ENCODE peak calls at places on chromosomes 11 and 22, in eight cellular contexts. O is colonic mucosa, Y is upper lobe of right lung, C is mesenchymal stem cell, A is hepatocyte, W is ovary, F is IMR-90, X is neural progenitor cell. E is an unnamed sample.

GRCh38 chr11:68843703-68844312 is 2.1 kb upstream of the CPT1A start:
- DNase-seq in O (peak; percentile 94), Y (peak; percentile 94), C (peak; percentile 47), A (peak; percentile 84), W (peak; percentile 56), F (no peak), X (peak; percentile 57), E (peak; percentile 62)

GRCh38 chr11:61332266-61332822 is 561 bp downstream of the DDB1 start:
- DNase-seq in O (no peak), Y (no peak), C (peak; percentile 71), A (peak; percentile 32), W (no peak), F (peak; percentile 36), X (peak; percentile 47), E (no peak)

GRCh38 chr11:107824668-107825369 is 33.8 kb downstream of the SLC35F2 start:
- DNase-seq in O (no peak), Y (no peak), C (no peak), A (no peak), W (no peak), F (peak; percentile 38), X (no peak), E (no peak)

GRCh38 chr22:19579880-19580279 is 55.7 kb upstream of the CLDN5 start:
- DNase-seq in O (no peak), Y (no peak), C (no peak), A (no peak), W (no peak), F (no peak), X (no peak), E (peak; percentile 62)

GRCh38 chr22:22666307-22667091 is 22.1 kb downstream of the GGTLC2 start:
- DNase-seq in O (peak; percentile 27), Y (no peak), C (no peak), A (peak; percentile 74), W (no peak), F (peak; percentile 46), X (peak; percentile 70), E (no peak)

GRCh38 chr11:93694586-93694985 is 33.1 kb downstream of the CEP295 start:
- DNase-seq in O (no peak), Y (no peak), C (no peak), A (no peak), W (no peak), F (no peak), X (no peak), E (no peak)

GRCh38 chr11:37076866-37077265 is 478.8 kb upstream of the RAG2 start:
- DNase-seq in O (no peak), Y (no peak), C (peak; percentile 30), A (peak; percentile 6), W (no peak), F (no peak), X (no peak), E (no peak)

GRCh38 chr22:45340323-45340722 is 30.6 kb downstream of the FAM118A start:
- DNase-seq in O (no peak), Y (no peak), C (no peak), A (no peak), W (no peak), F (no peak), X (no peak), E (no peak)

GRCh38 chr11:120894207-120894989 is 129.5 kb upstream of the TBCEL start:
- DNase-seq in O (no peak), Y (no peak), C (no peak), A (no peak), W (no peak), F (no peak), X (no peak), E (no peak)

GRCh38 chr11:128716231-128716630 is 22.4 kb downstream of the FLI1 start:
- DNase-seq in O (no peak), Y (no peak), C (peak; percentile 73), A (peak; percentile 38), W (no peak), F (no peak), X (no peak), E (no peak)

GRCh38 chr11:119773016-119773415 is 44.0 kb upstream of the NECTIN1 start:
- DNase-seq in O (no peak), Y (peak; percentile 7), C (no peak), A (no peak), W (no peak), F (no peak), X (no peak), E (no peak)

GRCh38 chr11:1774886-1775285 is 11.2 kb upstream of the CTSD start:
- DNase-seq in O (no peak), Y (no peak), C (no peak), A (no peak), W (no peak), F (no peak), X (no peak), E (no peak)

GRCh38 chr11:75689861-75690641 is 21.2 kb upstream of the MAP6 start:
- DNase-seq in O (no peak), Y (no peak), C (no peak), A (no peak), W (no peak), F (no peak), X (no peak), E (no peak)

GRCh38 chr11:78099671-78100070 is 20.0 kb upstream of the NDUFC2 start:
- DNase-seq in O (no peak), Y (no peak), C (no peak), A (no peak), W (no peak), F (no peak), X (no peak), E (no peak)

GRCh38 chr11:76209956-76210885 is 3.9 kb upstream of the WNT11 start:
- DNase-seq in O (peak; percentile 69), Y (peak; percentile 82), C (peak; percentile 69), A (peak; percentile 86), W (peak; percentile 79), F (peak; percentile 74), X (peak; percentile 81), E (peak; percentile 71)

GRCh38 chr11:120840661-120841060 is 183.2 kb upstream of the TBCEL start:
- DNase-seq in O (no peak), Y (no peak), C (no peak), A (no peak), W (no peak), F (no peak), X (no peak), E (no peak)

GRCh38 chr11:118074785-118075184 is 2.1 kb upstream of the TMPRSS4 start:
- DNase-seq in O (peak; percentile 68), Y (no peak), C (no peak), A (no peak), W (no peak), F (no peak), X (no peak), E (no peak)

GRCh38 chr11:96035031-96035743 is 111.3 kb upstream of the MTMR2 start:
- DNase-seq in O (no peak), Y (no peak), C (peak; percentile 64), A (no peak), W (no peak), F (no peak), X (no peak), E (no peak)

GRCh38 chr22:43262990-43263644 is 76.2 kb upstream of the TTLL12 start:
- DNase-seq in O (no peak), Y (no peak), C (peak; percentile 74), A (peak; percentile 31), W (peak; percentile 61), F (no peak), X (no peak), E (no peak)

DNA sequence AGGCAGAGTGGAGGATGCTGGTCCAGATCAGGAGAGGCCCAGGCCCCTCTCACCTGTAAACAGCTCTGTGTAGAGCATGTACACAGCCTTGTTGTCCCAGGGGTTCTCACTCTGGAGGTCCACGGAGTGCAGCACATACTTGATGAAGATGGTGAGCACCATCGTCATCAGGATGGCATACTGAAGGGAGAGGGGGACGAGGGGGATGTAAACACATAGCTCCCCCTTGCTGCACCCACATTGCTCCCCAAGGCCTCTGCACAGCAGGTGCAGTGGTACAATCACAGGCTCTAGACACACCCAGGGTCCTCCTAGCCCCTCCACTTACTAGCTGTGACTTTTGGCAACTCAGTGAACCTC is 2.9 kb downstream of the SYVN1 start:
- DNase-seq in O (no peak), Y (no peak), C (no peak), A (no peak), W (no peak), F (no peak), X (no peak), E (peak; percentile 4)
- H3K4me3 ChIP-seq in O (no peak overlapping the region), Y (no peak overlapping the region), C (no peak overlapping the region), A (no peak overlapping the region), W (no peak overlapping the region), F (no peak overlapping the region), X (no peak overlapping the region), E (no peak overlapping the region)

GRCh38 chr11:65391007-65391406 is 4.6 kb downstream of the FRMD8 start:
- DNase-seq in O (no peak), Y (no peak), C (peak; percentile 67), A (no peak), W (no peak), F (peak; percentile 37), X (peak; percentile 42), E (no peak)
- H3K27ac ChIP-seq in O (peak overlapping the region; percentile 22), Y (peak overlapping the region; percentile 67), C (peak overlapping the region; percentile 65), A (peak overlapping the region; percentile 28), W (no peak overlapping the region), F (peak overlapping the region; percentile 73), X (no peak overlapping the region), E (peak overlapping the region; percentile 97)

GRCh38 chr11:20457934-20458333 is 70.4 kb downstream of the PRMT3 start:
- DNase-seq in O (no peak), Y (no peak), C (no peak), A (no peak), W (no peak), F (no peak), X (no peak), E (no peak)
- H3K4me3 ChIP-seq in O (no peak overlapping the region), Y (no peak overlapping the region), C (no peak overlapping the region), A (no peak overlapping the region), W (no peak overlapping the region), F (no peak overlapping the region), X (no peak overlapping the region), E (no peak overlapping the region)

GRCh38 chr22:31736458-31736857 is 13.5 kb downstream of the PRR14L start:
- DNase-seq in O (no peak), Y (no peak), C (no peak), A (no peak), W (no peak), F (no peak), X (no peak), E (no peak)

GRCh38 chr22:31734512-31734911 is 15.4 kb downstream of the PRR14L start:
- DNase-seq in O (no peak), Y (no peak), C (peak; percentile 76), A (no peak), W (no peak), F (peak; percentile 85), X (no peak), E (no peak)

GRCh38 chr22:31732089-31732829 is 17.7 kb downstream of the PRR14L start:
- DNase-seq in O (peak; percentile 34), Y (no peak), C (no peak), A (no peak), W (no peak), F (no peak), X (no peak), E (no peak)

GRCh38 chr22:31730344-31730711 is 19.6 kb downstream of the PRR14L start:
- DNase-seq in O (no peak), Y (no peak), C (no peak), A (no peak), W (no peak), F (no peak), X (peak; percentile 17), E (no peak)

DNA sequence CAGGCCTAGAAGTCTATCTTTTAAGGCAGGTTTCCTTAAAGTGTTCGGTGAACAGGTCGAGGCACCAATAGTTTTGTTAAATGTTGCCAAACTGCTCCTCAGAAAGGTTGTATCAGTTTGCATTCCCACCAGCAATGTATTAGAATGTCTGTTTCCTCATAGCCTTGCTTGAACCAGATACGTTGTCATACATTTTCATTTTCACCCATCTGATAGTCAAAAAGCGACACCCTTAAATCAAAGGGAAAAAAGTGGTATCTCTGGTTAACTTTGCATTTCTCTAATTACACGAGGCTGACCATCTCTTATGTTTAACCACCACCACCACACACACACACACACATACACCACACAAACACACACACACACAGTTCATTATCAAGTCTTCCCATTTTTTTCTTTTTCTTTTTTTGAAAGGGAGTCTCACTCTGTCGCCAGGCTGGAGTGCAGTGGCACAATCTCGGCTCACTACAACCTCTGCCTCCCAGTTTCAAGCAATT is 16.3 kb downstream of the PRR14L start:
- DNase-seq in O (no peak), Y (no peak), C (no peak), A (no peak), W (no peak), F (no peak), X (no peak), E (no peak)
- H3K27ac ChIP-seq in O (no peak overlapping the region), Y (no peak overlapping the region), C (no peak overlapping the region), A (peak overlapping the region; percentile 23), W (no peak overlapping the region), F (no peak overlapping the region), X (no peak overlapping the region), E (no peak overlapping the region)